ENCODE peak calls at places on chromosomes 3 and 15, in eight cellular contexts. O is Calu3, L is RWPE1, Q is heart left ventricle, Z is astrocyte, C is endothelial cell of umbilical vein, X is GM20000, S is vagina. H is an unnamed sample.
A peak's percentile ranks its signal among the peaks of the same experiment; 100 is the strongest.

GRCh38 chr3:150180349-150180748 is 209.7 kb upstream of the PFN2 start:
- DNase-seq in C (peak; percentile 38), O (no peak), X (no peak), Z (peak; percentile 70), L (no peak), Q (no peak), S (no peak), H (peak; percentile 52)

GRCh38 chr3:176872771-176873209 is 324.5 kb downstream of the TBL1XR1 start:
- DNase-seq in Q (no peak), Z (peak; percentile 35), O (peak; percentile 73), C (peak; percentile 61), X (peak; percentile 48), L (peak; percentile 34), S (no peak), H (peak; percentile 12)

GRCh38 chr3:122415104-122415744 is 638 bp downstream of the WDR5B start:
- DNase-seq in O (peak; percentile 44), L (peak; percentile 64), Q (no peak), S (no peak), C (peak; percentile 54), Z (peak; percentile 41), X (peak; percentile 69), H (no peak)

GRCh38 chr15:67746450-67746849 is 78.9 kb upstream of the SKOR1 start:
- DNase-seq in Z (no peak), O (peak; percentile 29), X (no peak), Q (no peak), S (no peak), C (no peak), L (peak; percentile 62), H (no peak)

GRCh38 chr3:14371573-14372474 is 30.6 kb upstream of the SLC6A6 start:
- DNase-seq in Q (peak; percentile 89), L (peak; percentile 41), X (peak; percentile 51), C (peak; percentile 7), Z (peak; percentile 46), O (peak; percentile 89), S (no peak), H (peak; percentile 12)

GRCh38 chr15:33293619-33294309 is 17.0 kb upstream of the RYR3 start:
- DNase-seq in O (no peak), C (peak; percentile 75), X (no peak), S (no peak), L (no peak), Q (no peak), Z (peak; percentile 29), H (no peak)

GRCh38 chr3:129161860-129162271 is 1.0 kb upstream of the ISY1 start:
- DNase-seq in O (peak; percentile 45), S (no peak), X (peak; percentile 30), Z (no peak), Q (no peak), C (no peak), L (peak; percentile 48), H (no peak)

GRCh38 chr3:55296035-55296434 is 191.1 kb downstream of the WNT5A start:
- DNase-seq in O (no peak), C (no peak), X (no peak), Z (peak; percentile 48), S (no peak), L (no peak), Q (no peak), H (no peak)

GRCh38 chr15:90826886-90827435 is 41.4 kb upstream of the FURIN start:
- DNase-seq in C (no peak), Q (no peak), O (no peak), L (no peak), S (no peak), Z (no peak), X (no peak), H (no peak)

GRCh38 chr15:50854594-50855490 is 53.6 kb upstream of the AP4E1 start:
- DNase-seq in X (peak; percentile 39), L (peak; percentile 45), Q (no peak), C (no peak), S (no peak), O (no peak), Z (no peak), H (peak; percentile 11)

GRCh38 chr3:124772081-124772831 is 42.0 kb downstream of the UMPS start:
- DNase-seq in X (no peak), O (no peak), S (no peak), Z (peak; percentile 70), C (peak; percentile 100), Q (no peak), L (no peak), H (no peak)
- TF ChIP-seq CTCF in X (no peak), O (no peak), S (no peak), Z (no peak), C (no peak), Q (no peak), L (no peak), H (no peak)

DNA sequence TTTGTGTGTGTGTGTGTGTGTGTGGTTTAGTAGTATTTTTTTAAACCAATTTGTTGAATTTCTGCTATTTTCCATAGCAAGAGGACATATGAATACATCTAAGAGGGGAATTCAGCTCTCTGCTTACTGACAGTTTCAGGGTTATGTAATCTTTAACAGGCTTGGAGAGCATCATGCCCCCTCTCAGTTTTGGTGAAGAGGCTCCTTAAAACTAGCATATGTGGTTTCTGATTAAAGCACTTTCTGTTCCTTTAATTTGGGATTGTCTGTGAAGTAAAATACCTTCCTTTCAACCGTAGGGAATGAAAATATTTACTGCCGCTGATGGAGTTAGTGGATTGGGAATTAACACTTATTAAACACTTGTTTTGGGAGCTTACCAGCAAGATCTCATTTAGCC is 19.4 kb upstream of the NFKBIZ start:
- DNase-seq in S (no peak), O (no peak), Q (no peak), X (no peak), Z (no peak), C (no peak), L (no peak), H (no peak)
- TF ChIP-seq CTCF in S (no peak), O (no peak), Q (no peak), X (no peak), Z (no peak), C (no peak), L (no peak), H (no peak)

DNA sequence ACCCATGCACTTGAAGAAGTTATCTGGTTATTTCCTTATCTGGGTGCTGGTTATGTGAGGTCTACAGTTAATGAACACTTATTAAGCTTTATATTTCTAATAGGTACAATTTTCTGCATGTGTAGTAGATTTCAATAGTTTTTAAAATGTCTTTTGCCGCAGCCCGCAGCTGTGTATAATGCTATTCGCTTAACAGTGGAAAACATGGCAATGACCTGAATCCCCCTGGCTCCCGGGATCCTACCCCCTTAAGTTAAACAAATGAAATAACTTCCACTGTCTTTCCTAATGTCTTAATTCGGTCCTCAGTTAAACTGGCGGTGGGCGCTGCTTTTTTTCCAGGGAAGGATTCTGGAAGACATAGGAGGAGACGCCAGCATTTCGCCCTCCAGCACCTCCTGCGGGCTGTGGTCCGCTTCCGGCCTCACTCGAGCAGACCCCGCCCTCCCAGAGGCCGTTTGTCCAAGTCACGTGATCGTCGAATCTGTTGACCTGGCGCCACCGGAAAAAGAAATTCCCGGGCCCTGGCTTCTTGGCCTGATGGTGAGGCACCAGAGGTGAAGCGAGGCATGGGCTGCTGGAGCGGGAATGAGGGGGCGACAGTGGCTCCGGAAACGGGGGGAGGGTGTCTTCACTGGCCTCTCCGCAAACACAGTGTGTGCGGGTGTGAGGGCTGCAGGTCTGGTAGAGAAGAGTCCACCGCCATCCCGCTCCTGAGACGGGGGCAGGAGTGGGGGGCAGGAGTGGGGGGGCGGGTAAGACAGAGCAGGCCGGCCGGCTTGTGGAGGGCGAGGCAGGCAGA is 45.6 kb upstream of the CSPG4 start:
- DNase-seq in Q (peak; percentile 93), X (peak; percentile 83), S (no peak), O (peak; percentile 93), C (peak; percentile 54), Z (peak; percentile 61), L (peak; percentile 93), H (peak; percentile 65)
- TF ChIP-seq CTCF in Q (no peak), X (no peak), S (no peak), O (peak; percentile 18), C (no peak), Z (peak; percentile 19), L (peak; percentile 57), H (peak; percentile 52)

DNA sequence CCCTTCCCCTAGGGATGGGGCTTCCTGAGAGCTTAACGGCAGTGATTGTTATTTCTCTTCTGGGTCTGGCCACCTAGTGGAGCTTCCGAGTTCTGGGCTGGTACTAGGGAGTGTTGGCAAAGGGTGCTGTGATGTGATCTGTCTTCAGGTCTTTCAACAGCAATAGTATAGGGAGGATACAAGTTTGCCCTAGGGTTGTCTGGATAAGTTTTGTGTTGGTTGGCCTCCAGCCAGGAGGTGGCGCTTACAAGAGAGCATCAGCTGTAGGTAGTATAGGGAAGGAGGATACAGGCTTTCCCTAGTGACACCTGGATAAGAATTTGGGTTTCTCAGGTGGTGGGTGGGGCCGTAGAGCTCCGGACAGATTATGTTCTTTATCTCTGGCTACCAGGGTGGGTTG is 19.2 kb upstream of the CPOX start:
- DNase-seq in Q (no peak), O (peak; percentile 30), L (no peak), S (no peak), X (no peak), C (no peak), Z (no peak), H (no peak)
- TF ChIP-seq CTCF in Q (no peak), O (no peak), L (no peak), S (no peak), X (no peak), C (no peak), Z (no peak), H (no peak)

GRCh38 chr15:98647774-98648653 is at the start of gene IGF1R:
- DNase-seq in L (peak; percentile 78), Q (peak; percentile 94), Z (peak; percentile 75), O (peak; percentile 96), X (peak; percentile 94), S (no peak), C (peak; percentile 85), H (peak; percentile 71)

GRCh38 chr15:98646546-98647025 is 1.8 kb upstream of the IGF1R start:
- DNase-seq in X (no peak), Z (no peak), O (no peak), Q (no peak), L (no peak), C (no peak), S (no peak), H (no peak)

GRCh38 chr15:98648654-98649537 is 557 bp downstream of the IGF1R start:
- DNase-seq in Q (peak; percentile 78), C (peak; percentile 52), O (peak; percentile 57), L (no peak), S (no peak), X (peak; percentile 71), Z (peak; percentile 26), H (no peak)

GRCh38 chr15:98649621-98649995 is 1.3 kb downstream of the IGF1R start:
- DNase-seq in L (no peak), X (peak; percentile 60), O (peak; percentile 52), S (no peak), Z (no peak), Q (peak; percentile 76), C (peak; percentile 23), H (no peak)

DNA sequence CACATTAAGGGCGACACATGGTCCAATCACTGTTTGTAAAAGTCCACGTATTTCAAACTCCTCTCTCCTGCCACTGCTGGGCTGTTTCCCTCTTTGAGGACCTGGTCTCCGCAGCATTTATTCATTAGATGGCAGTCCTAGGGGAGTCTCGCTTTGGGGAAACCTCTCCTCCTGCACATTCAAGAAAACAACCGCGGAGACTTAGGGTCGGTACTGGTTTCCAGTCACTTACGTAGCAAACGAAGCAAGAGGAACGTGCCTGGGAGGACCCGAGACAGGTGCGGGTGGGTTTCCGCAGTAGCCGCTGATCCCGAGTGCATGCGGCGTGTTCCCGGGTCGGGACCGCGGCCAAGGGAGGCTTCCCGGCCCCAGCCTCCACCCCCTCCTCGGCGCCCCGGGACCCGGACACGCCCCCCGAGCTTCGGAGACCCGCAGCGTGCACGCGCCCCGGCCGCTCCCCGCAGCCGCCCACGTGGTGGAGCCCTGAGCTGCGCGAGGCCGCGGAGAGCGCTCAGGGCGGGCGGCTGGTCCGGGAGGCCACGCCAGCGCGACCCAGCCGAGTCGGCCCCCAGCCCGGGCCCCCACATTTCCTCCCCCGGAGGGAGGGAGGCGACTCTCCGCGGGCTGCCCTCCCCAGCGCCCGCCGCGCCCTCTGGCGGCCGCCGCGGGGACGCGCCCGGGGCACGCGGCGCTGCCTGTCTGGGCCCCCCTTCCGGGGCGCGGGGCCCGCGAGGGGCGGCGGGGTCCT is 1.1 kb upstream of the IGF1R start:
- DNase-seq in C (peak; percentile 79), S (no peak), L (no peak), X (peak; percentile 89), Q (peak; percentile 85), Z (peak; percentile 54), O (peak; percentile 90), H (no peak)
- TF ChIP-seq CTCF in C (peak; percentile 66), S (peak; percentile 32), L (peak; percentile 94), X (peak; percentile 60), Q (peak; percentile 45), Z (peak; percentile 12), O (peak; percentile 69), H (no peak)

H was measured in AG09319.